ENCODE peak calls at places on chromosomes 11 and 22, in eight cellular contexts. A is HAP-1; B is fibroblast of the conjunctiva; T is Calu3; U is ELF-1; N is activated CD4-positive, alpha-beta T cell treated with anti-CD3 and anti-CD28 coated beads, Interleukin-2, amount 50 U/mL, for 1 hour; M is M059J; D is AG08395. O is an unnamed sample.

GRCh38 chr11:47216141-47216798 is 1.5 kb downstream of the DDB2 start:
- DNase-seq in M (peak; percentile 93), T (peak; percentile 73), B (peak; percentile 76), N (peak; percentile 49), D (peak; percentile 86), U (peak; percentile 47), A (peak; percentile 54), O (no peak)

GRCh38 chr11:63913866-63914830 is 2.8 kb downstream of the RCOR2 start:
- DNase-seq in B (no peak), N (no peak), U (no peak), D (no peak), M (no peak), A (no peak), T (no peak), O (no peak)

GRCh38 chr22:39463931-39464390 is 7.1 kb downstream of the MGAT3 start:
- DNase-seq in B (no peak), T (no peak), D (peak; percentile 15), M (peak; percentile 20), N (no peak), U (no peak), A (no peak), O (no peak)

GRCh38 chr11:103541186-103541795 is 432.1 kb downstream of the DYNC2H1 start:
- DNase-seq in T (no peak), A (no peak), B (no peak), D (no peak), U (peak; percentile 18), M (peak; percentile 23), N (no peak), O (no peak)

GRCh38 chr11:17939542-17939941 is 73.3 kb downstream of the SERGEF start:
- DNase-seq in T (no peak), A (no peak), N (no peak), B (no peak), D (no peak), M (no peak), U (no peak), O (no peak)

GRCh38 chr22:24400037-24400725 is 27.2 kb upstream of the ADORA2A start:
- DNase-seq in D (no peak), A (no peak), B (no peak), T (no peak), M (no peak), U (no peak), N (no peak), O (no peak)

GRCh38 chr11:117877120-117877784 is 794 bp upstream of the FXYD6 start:
- DNase-seq in T (no peak), U (peak; percentile 32), B (no peak), N (no peak), M (no peak), A (no peak), D (no peak), O (no peak)

GRCh38 chr22:30823015-30823370 is 128.3 kb downstream of the OSBP2 start:
- DNase-seq in D (peak; percentile 25), U (peak; percentile 35), B (no peak), T (no peak), A (no peak), M (no peak), N (no peak), O (peak; percentile 74)

GRCh38 chr22:37427128-37427710 is at the start of gene ELFN2:
- DNase-seq in T (peak; percentile 47), A (no peak), M (no peak), D (no peak), B (no peak), N (no peak), U (no peak), O (peak; percentile 62)

O was measured in HuH-7.5.